ENCODE peak calls at places on chromosomes 12 and 14, in nine cellular contexts. A, H, U, I, Z, K, L, P and R are unnamed samples.

GRCh38 chr12:53485955-53486729 is 13.1 kb downstream of the MAP3K12 start:
- DNase-seq in A (no peak), H (no peak), U (no peak), I (no peak), Z (no peak), K (no peak), L (no peak), P (no peak), R (no peak)

GRCh38 chr12:121505513-121505912 is 75.3 kb downstream of the KDM2B start:
- DNase-seq in A (no peak), H (no peak), U (no peak), I (peak; percentile 48), Z (no peak), K (no peak), L (no peak), P (peak; percentile 35), R (no peak)

GRCh38 chr14:47674148-47674545 is 1.3 kb downstream of the MDGA2 start:
- DNase-seq in A (no peak), H (no peak), U (peak; percentile 40), I (no peak), Z (no peak), K (no peak), L (no peak), P (no peak), R (no peak)

GRCh38 chr14:49512147-49512551 is 74.0 kb downstream of the RPS29 start:
- DNase-seq in A (no peak), H (peak; percentile 65), U (no peak), I (peak; percentile 97), Z (no peak), K (no peak), L (peak; percentile 58), P (peak; percentile 74), R (no peak)

GRCh38 chr14:36773558-36773957 is 111.9 kb downstream of the PAX9 start:
- DNase-seq in A (no peak), H (no peak), U (no peak), I (peak; percentile 50), Z (no peak), K (no peak), L (no peak), P (peak; percentile 32), R (no peak)

GRCh38 chr12:108966378-108967151 is 54.3 kb downstream of the SVOP start:
- DNase-seq in A (no peak), H (no peak), U (no peak), I (no peak), Z (no peak), K (no peak), L (no peak), P (no peak), R (no peak)

GRCh38 chr12:4118017-4118510 is 155.5 kb upstream of the CCND2 start:
- DNase-seq in A (no peak), H (peak; percentile 9), U (no peak), I (peak; percentile 41), Z (peak; percentile 52), K (no peak), L (no peak), P (peak; percentile 75), R (no peak)

GRCh38 chr12:15230137-15230536 is 8.9 kb upstream of the RERG start:
- DNase-seq in A (no peak), H (no peak), U (no peak), I (no peak), Z (no peak), K (no peak), L (no peak), P (no peak), R (no peak)

GRCh38 chr14:52917732-52918131 is 33.1 kb downstream of the FERMT2 start:
- DNase-seq in A (no peak), H (no peak), U (no peak), I (no peak), Z (no peak), K (no peak), L (no peak), P (peak; percentile 48), R (no peak)

GRCh38 chr12:5003025-5003666 is 40.5 kb upstream of the KCNA5 start:
- DNase-seq in A (peak; percentile 70), H (no peak), U (peak; percentile 85), I (peak; percentile 42), Z (peak; percentile 50), K (no peak), L (no peak), P (peak; percentile 58), R (peak; percentile 27)

GRCh38 chr14:92797935-92798653 is 4.0 kb downstream of the GOLGA5 start:
- DNase-seq in A (no peak), H (no peak), U (no peak), I (no peak), Z (no peak), K (no peak), L (no peak), P (no peak), R (no peak)

GRCh38 chr12:50467441-50467840 is 37.3 kb upstream of the DIP2B start:
- DNase-seq in A (no peak), H (no peak), U (no peak), I (no peak), Z (no peak), K (no peak), L (no peak), P (no peak), R (no peak)

GRCh38 chr12:120381752-120382419 is 12.9 kb upstream of the MSI1 start:
- DNase-seq in A (no peak), H (no peak), U (no peak), I (no peak), Z (no peak), K (no peak), L (no peak), P (peak; percentile 54), R (no peak)

GRCh38 chr12:72281145-72281544 is 9.0 kb downstream of the TRHDE start:
- DNase-seq in A (no peak), H (no peak), U (no peak), I (peak; percentile 45), Z (no peak), K (no peak), L (no peak), P (peak; percentile 82), R (no peak)

GRCh38 chr12:67710582-67710981 is 62.0 kb downstream of the DYRK2 start:
- DNase-seq in A (no peak), H (peak; percentile 18), U (no peak), I (peak; percentile 61), Z (no peak), K (no peak), L (no peak), P (peak; percentile 70), R (no peak)

GRCh38 chr12:102430661-102431060 is 49.7 kb downstream of the IGF1 start:
- DNase-seq in A (no peak), H (peak; percentile 73), U (no peak), I (no peak), Z (no peak), K (no peak), L (no peak), P (peak; percentile 34), R (no peak)

GRCh38 chr12:67650127-67650495 is 1.6 kb downstream of the DYRK2 start:
- DNase-seq in A (no peak), H (no peak), U (no peak), I (no peak), Z (peak; percentile 36), K (no peak), L (no peak), P (no peak), R (no peak)

GRCh38 chr14:65787461-65787860 is 374.9 kb downstream of the FUT8 start:
- DNase-seq in A (no peak), H (no peak), U (no peak), I (no peak), Z (no peak), K (no peak), L (no peak), P (no peak), R (no peak)

GRCh38 chr14:80428171-80428570 is 216.9 kb upstream of the DIO2 start:
- DNase-seq in A (no peak), H (no peak), U (no peak), I (no peak), Z (no peak), K (no peak), L (peak; percentile 35), P (peak; percentile 53), R (no peak)

GRCh38 chr14:66425402-66425801 is 60.8 kb upstream of the CCDC196 start:
- DNase-seq in A (no peak), H (no peak), U (no peak), I (no peak), Z (no peak), K (no peak), L (no peak), P (no peak), R (no peak)

GRCh38 chr12:48602192-48602989 is 32.5 kb upstream of the LALBA start:
- DNase-seq in A (no peak), H (no peak), U (no peak), I (peak; percentile 32), Z (no peak), K (no peak), L (no peak), P (no peak), R (no peak)

GRCh38 chr12:131390408-131391100 is 320.3 kb upstream of the SFSWAP start:
- DNase-seq in A (peak; percentile 19), H (no peak), U (peak; percentile 86), I (no peak), Z (no peak), K (no peak), L (no peak), P (no peak), R (no peak)

GRCh38 chr14:105092124-105092911 is 27.1 kb upstream of the GPR132 start:
- DNase-seq in A (no peak), H (no peak), U (no peak), I (no peak), Z (no peak), K (no peak), L (no peak), P (peak; percentile 31), R (no peak)

GRCh38 chr14:104085032-104085888 is at the start of gene ASPG:
- DNase-seq in A (no peak), H (no peak), U (peak; percentile 99), I (no peak), Z (no peak), K (no peak), L (no peak), P (no peak), R (no peak)

GRCh38 chr12:98470469-98471082 is 44.8 kb upstream of the TMPO start:
- DNase-seq in A (no peak), H (no peak), U (no peak), I (no peak), Z (no peak), K (no peak), L (no peak), P (no peak), R (no peak)

GRCh38 chr12:121252712-121253345 is 42.9 kb downstream of the P2RX4 start:
- DNase-seq in A (no peak), H (no peak), U (no peak), I (no peak), Z (no peak), K (no peak), L (no peak), P (no peak), R (no peak)

GRCh38 chr12:108498136-108498535 is 16.9 kb upstream of the FICD start:
- DNase-seq in A (no peak), H (no peak), U (no peak), I (peak; percentile 53), Z (no peak), K (no peak), L (no peak), P (no peak), R (no peak)

GRCh38 chr12:97967831-97968230 is 505.2 kb downstream of the RMST start:
- DNase-seq in A (peak; percentile 63), H (no peak), U (no peak), I (no peak), Z (no peak), K (no peak), L (no peak), P (no peak), R (no peak)

GRCh38 chr12:124466200-124467128 is 100.9 kb downstream of the NCOR2 start:
- DNase-seq in A (no peak), H (no peak), U (no peak), I (peak; percentile 98), Z (peak; percentile 81), K (no peak), L (no peak), P (peak; percentile 69), R (no peak)

GRCh38 chr14:95225251-95225887 is 68.0 kb upstream of the DICER1 start:
- DNase-seq in A (no peak), H (no peak), U (no peak), I (no peak), Z (no peak), K (no peak), L (no peak), P (no peak), R (no peak)

GRCh38 chr14:33709711-33710110 is 241.2 kb downstream of the EGLN3 start:
- DNase-seq in A (no peak), H (no peak), U (no peak), I (no peak), Z (no peak), K (no peak), L (no peak), P (no peak), R (no peak)